ENCODE peak calls at places on chromosome 7, in six cellular contexts. O, Q, C, L, K and D are unnamed samples.

GRCh38 chr7:67021260-67021659 is 24.6 kb downstream of the TYW1 start:
- DNase-seq in O (no peak), C (no peak), L (no peak), Q (no peak), K (no peak), D (no peak)

GRCh38 chr7:2372724-2373123 is 18.1 kb downstream of the EIF3B start:
- DNase-seq in K (no peak), L (no peak), Q (no peak), C (no peak), O (no peak), D (no peak)

GRCh38 chr7:92466682-92467081 is 11.1 kb downstream of the ERVW-1 start:
- DNase-seq in C (no peak), O (no peak), Q (no peak), L (no peak), K (no peak), D (no peak)

GRCh38 chr7:23349484-23350157 is 50.5 kb downstream of the MALSU1 start:
- DNase-seq in O (no peak), L (no peak), Q (no peak), K (no peak), C (peak; percentile 67), D (peak; percentile 81)

GRCh38 chr7:99365318-99366141 is 9.0 kb upstream of the ARPC1B start:
- DNase-seq in C (no peak), L (peak; percentile 56), O (peak; percentile 77), K (no peak), Q (peak; percentile 53), D (peak; percentile 29)

GRCh38 chr7:137000621-137001020 is 132.2 kb downstream of the CHRM2 start:
- DNase-seq in Q (no peak), K (no peak), C (no peak), L (no peak), O (no peak), D (no peak)

GRCh38 chr7:104943502-104944343 is 70.3 kb upstream of the KMT2E start:
- DNase-seq in O (no peak), C (no peak), K (peak; percentile 42), L (peak; percentile 65), Q (peak; percentile 71), D (no peak)

GRCh38 chr7:48742046-48742445 is 182.3 kb upstream of the CDC14C start:
- DNase-seq in O (no peak), C (no peak), L (no peak), Q (no peak), K (no peak), D (peak; percentile 10)

GRCh38 chr7:41969713-41970112 is 266.8 kb upstream of the INHBA start:
- DNase-seq in Q (no peak), L (no peak), O (no peak), K (no peak), C (no peak), D (no peak)

GRCh38 chr7:137439829-137440433 is 96.4 kb upstream of the PTN start:
- DNase-seq in C (no peak), K (no peak), Q (no peak), O (no peak), L (no peak), D (peak; percentile 80)

GRCh38 chr7:47038621-47039020 is 543.3 kb downstream of the TNS3 start:
- DNase-seq in Q (no peak), O (no peak), C (no peak), K (no peak), L (no peak), D (no peak)

GRCh38 chr7:150976529-150977381 is 1.4 kb downstream of the KCNH2 start:
- DNase-seq in L (no peak), K (no peak), C (no peak), Q (no peak), O (no peak), D (no peak)

GRCh38 chr7:78473011-78473410 is 674.4 kb downstream of the PHTF2 start:
- DNase-seq in K (no peak), L (no peak), Q (no peak), C (peak; percentile 26), O (no peak), D (no peak)

GRCh38 chr7:93938293-93938692 is 16.8 kb downstream of the GNG11 start:
- DNase-seq in K (no peak), O (no peak), L (no peak), Q (no peak), C (no peak), D (no peak)

GRCh38 chr7:81499262-81500116 is 270.4 kb downstream of the HGF start:
- DNase-seq in L (no peak), Q (no peak), C (peak; percentile 93), O (no peak), K (no peak), D (peak; percentile 93)

GRCh38 chr7:100483728-100484635 is at the start of gene NYAP1:
- DNase-seq in K (peak; percentile 79), C (peak; percentile 45), L (peak; percentile 58), Q (peak; percentile 69), O (peak; percentile 82), D (peak; percentile 73)

GRCh38 chr7:117931314-117931713 is 58.1 kb upstream of the CTTNBP2 start:
- DNase-seq in K (no peak), L (no peak), O (no peak), C (no peak), Q (no peak), D (no peak)

GRCh38 chr7:152674860-152675760 is 831 bp downstream of the XRCC2 start:
- DNase-seq in L (no peak), Q (no peak), O (peak; percentile 36), C (peak; percentile 67), K (no peak), D (peak; percentile 74)

GRCh38 chr7:4836206-4836661 is 25.6 kb downstream of the PAPOLB start:
- DNase-seq in O (peak; percentile 77), K (no peak), L (no peak), Q (no peak), C (no peak), D (no peak)

GRCh38 chr7:4838626-4839334 is 23.1 kb downstream of the PAPOLB start:
- DNase-seq in K (no peak), C (no peak), L (no peak), Q (no peak), O (no peak), D (no peak)

GRCh38 chr7:4837041-4837813 is 24.6 kb downstream of the PAPOLB start:
- DNase-seq in Q (peak; percentile 86), L (no peak), C (no peak), O (peak; percentile 53), K (no peak), D (no peak)

GRCh38 chr7:4840097-4840501 is 21.7 kb downstream of the PAPOLB start:
- DNase-seq in Q (no peak), O (no peak), C (no peak), L (no peak), K (no peak), D (no peak)

DNA sequence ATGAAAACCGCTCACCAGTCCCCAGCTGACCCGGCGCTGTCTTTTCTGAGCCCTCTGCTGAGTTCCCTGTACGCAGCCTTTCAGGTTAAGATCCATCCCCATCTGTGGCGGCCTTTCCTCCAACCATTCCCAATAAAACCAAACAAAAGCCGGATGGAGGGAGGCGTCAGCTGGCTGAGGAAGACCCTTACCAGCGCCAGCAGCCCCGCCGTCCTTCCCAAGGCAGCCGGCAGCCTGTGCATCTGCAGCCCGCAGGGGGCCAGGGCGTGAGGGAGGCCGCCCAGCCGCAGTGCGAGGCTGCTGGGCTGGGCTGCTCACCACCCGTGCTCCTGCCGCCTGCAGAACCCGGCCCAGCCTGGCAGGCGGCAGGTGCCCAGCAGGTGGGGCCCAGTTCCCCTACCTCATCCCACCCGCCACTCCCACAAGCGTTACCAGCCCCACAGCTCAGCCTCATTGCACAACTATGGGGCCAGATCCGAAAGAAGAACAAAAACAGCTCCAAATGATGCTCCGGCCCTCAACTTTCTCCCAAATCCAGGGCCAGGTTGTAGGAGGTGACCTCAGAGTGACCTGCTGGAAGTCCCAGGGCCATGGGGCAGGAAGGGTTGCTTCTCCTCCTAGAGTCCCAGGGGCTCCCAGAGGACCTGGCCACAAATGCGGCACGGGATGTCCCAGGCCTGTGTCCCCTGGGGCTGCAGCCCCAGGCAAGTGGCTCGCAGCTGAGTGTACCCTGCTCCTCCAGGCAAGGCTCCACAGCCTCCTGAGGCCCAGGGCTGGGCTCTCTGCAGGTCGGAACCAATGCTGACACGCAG is 23.8 kb downstream of the PAPOLB start:
- DNase-seq in L (no peak), O (peak; percentile 68), C (no peak), K (no peak), Q (no peak), D (no peak)
- H3K4me1 ChIP-seq in L (no peaks in the 10 kb centered on the region), O (no peaks in the 10 kb centered on the region), C (no peaks in the 10 kb centered on the region), K (no peaks in the 10 kb centered on the region), Q (no peaks in the 10 kb centered on the region), D (no peaks in the 10 kb centered on the region)

GRCh38 chr7:44393238-44394111 is 68.1 kb upstream of the CAMK2B start:
- DNase-seq in O (no peak), L (no peak), K (no peak), Q (no peak), C (no peak), D (no peak)

GRCh38 chr7:44394112-44394447 is 68.7 kb upstream of the CAMK2B start:
- DNase-seq in L (no peak), C (no peak), Q (no peak), O (no peak), K (no peak), D (no peak)

GRCh38 chr7:44391171-44391570 is 65.8 kb upstream of the CAMK2B start:
- DNase-seq in K (no peak), C (no peak), O (no peak), Q (no peak), L (no peak), D (no peak)

GRCh38 chr7:44391746-44392617 is 66.6 kb upstream of the CAMK2B start:
- DNase-seq in K (peak; percentile 8), L (no peak), O (no peak), Q (no peak), C (no peak), D (no peak)

GRCh38 chr7:44392618-44393010 is 67.2 kb upstream of the CAMK2B start:
- DNase-seq in O (no peak), C (no peak), L (no peak), K (no peak), Q (no peak), D (no peak)
- H3K36me3 ChIP-seq in O (peaks cover 11% of the 10 kb centered on the region), C (peaks cover 11% of the 10 kb centered on the region), L (peaks cover 76% of the 10 kb centered on the region), K (no peaks in the 10 kb centered on the region), Q (no peaks in the 10 kb centered on the region), D (peaks cover 10% of the 10 kb centered on the region)

DNA sequence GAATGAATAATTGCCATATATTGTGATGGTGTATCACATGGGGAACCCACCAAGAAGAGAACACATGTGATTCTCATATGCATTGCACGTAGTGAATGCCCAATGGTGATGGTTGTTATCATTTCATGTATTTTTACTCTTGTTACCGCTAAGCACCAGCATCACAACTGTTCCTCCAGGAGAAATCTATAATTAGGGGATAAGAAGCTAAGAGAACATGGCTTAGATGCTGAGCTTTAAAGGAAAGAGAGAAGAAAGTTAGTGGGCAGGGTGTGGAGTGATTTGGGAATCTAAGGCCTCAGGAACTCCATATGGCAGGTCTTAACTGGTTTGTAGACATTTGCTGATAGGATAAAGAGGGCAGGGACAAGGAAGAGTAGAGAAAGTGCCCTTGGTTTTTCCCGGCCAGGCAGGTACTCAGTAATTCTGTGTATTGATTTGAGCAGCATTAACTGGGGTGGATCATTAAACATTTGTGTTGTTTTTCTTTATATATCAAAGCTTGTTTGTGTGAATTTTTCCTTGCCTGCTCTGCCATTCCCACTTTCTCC is 145.9 kb downstream of the LRRC4 start:
- DNase-seq in Q (no peak), L (no peak), C (no peak), K (no peak), O (no peak), D (no peak)
- H3K4me1 ChIP-seq in Q (peaks cover 26% of the 10 kb centered on the region), L (no peaks in the 10 kb centered on the region), C (peaks cover 6% of the 10 kb centered on the region), K (no peaks in the 10 kb centered on the region), O (peaks cover 8% of the 10 kb centered on the region), D (peaks cover 9% of the 10 kb centered on the region)

DNA sequence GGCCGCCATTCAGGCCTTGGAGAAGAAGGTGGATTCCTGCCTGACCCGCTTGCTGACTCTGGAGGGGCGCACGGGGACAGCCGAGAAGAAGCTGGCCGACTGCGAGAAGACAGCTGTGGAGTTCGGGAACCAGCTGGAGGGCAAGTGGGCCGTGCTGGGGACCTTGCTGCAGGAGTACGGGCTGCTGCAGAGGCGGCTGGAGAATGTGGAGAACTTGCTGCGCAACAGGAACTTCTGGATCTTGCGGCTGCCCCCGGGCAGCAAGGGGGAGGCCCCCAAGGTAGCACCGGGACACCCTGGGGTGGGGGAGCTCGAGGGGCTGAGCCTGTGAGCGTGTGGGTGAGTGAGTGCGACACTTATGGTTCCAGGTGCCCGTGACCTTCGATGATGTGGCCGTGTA is 4.5 kb downstream of the ZNF783 start:
- DNase-seq in K (no peak), L (no peak), Q (no peak), C (no peak), O (no peak), D (no peak)
- H3K36me3 ChIP-seq in K (no peaks in the 10 kb centered on the region), L (peaks cover 56% of the 10 kb centered on the region), Q (no peaks in the 10 kb centered on the region), C (peaks cover 9% of the 10 kb centered on the region), O (peaks cover 1% of the 10 kb centered on the region), D (peaks cover 14% of the 10 kb centered on the region)